ENCODE peak calls at places on chromosomes 13 and 19, in six cellular contexts. T, C, N, G, R and L are unnamed samples.

GRCh38 chr13:97946951-97947588 is 6.4 kb upstream of the IPO5 start:
- DNase-seq in R (peak; percentile 73), T (no peak), N (no peak), C (peak; percentile 90), G (peak; percentile 60), L (no peak)

GRCh38 chr19:15538774-15539173 is 30.4 kb downstream of the CYP4F22 start:
- DNase-seq in N (no peak), G (peak; percentile 14), C (peak; percentile 4), T (no peak), R (no peak), L (no peak)

GRCh38 chr19:11848594-11849263 is at the start of gene ZNF439:
- DNase-seq in C (peak; percentile 71), T (peak; percentile 26), N (peak; percentile 46), R (no peak), G (peak; percentile 94), L (peak; percentile 37)

GRCh38 chr13:40496035-40496810 is 170.2 kb downstream of the FOXO1 start:
- DNase-seq in T (no peak), R (no peak), C (no peak), N (no peak), G (peak; percentile 81), L (no peak)

GRCh38 chr19:49786432-49786831 is 19.6 kb downstream of the AP2A1 start:
- DNase-seq in R (peak; percentile 41), C (peak; percentile 53), G (peak; percentile 13), N (no peak), T (no peak), L (no peak)

GRCh38 chr13:30584332-30584731 is 33.4 kb upstream of the USPL1 start:
- DNase-seq in N (no peak), R (no peak), G (no peak), C (no peak), T (no peak), L (no peak)

GRCh38 chr19:42323852-42324654 is 1.4 kb upstream of the MEGF8 start:
- DNase-seq in N (peak; percentile 72), T (no peak), R (no peak), G (no peak), C (no peak), L (no peak)

GRCh38 chr13:37868691-37869505 is 674 bp downstream of the TRPC4 start:
- DNase-seq in N (peak; percentile 66), C (peak; percentile 50), R (peak; percentile 65), T (peak; percentile 31), G (no peak), L (peak; percentile 38)

GRCh38 chr13:80476953-80477352 is 136.0 kb upstream of the SPRY2 start:
- DNase-seq in T (no peak), C (no peak), R (no peak), N (no peak), G (no peak), L (no peak)

GRCh38 chr19:29083863-29084262 is 129.1 kb downstream of the UQCRFS1 start:
- DNase-seq in R (no peak), T (no peak), G (no peak), N (no peak), C (no peak), L (no peak)

GRCh38 chr13:39462456-39462855 is 140.5 kb downstream of the LHFPL6 start:
- DNase-seq in T (no peak), N (no peak), C (no peak), R (peak; percentile 28), G (no peak), L (no peak)

GRCh38 chr19:13100031-13100588 is 2.5 kb downstream of the LYL1 start:
- DNase-seq in T (no peak), R (no peak), N (no peak), C (no peak), G (no peak), L (no peak)

GRCh38 chr19:49432141-49433073 is 7.2 kb downstream of the GFY start:
- DNase-seq in R (no peak), N (peak; percentile 78), G (no peak), T (no peak), C (no peak), L (peak; percentile 95)

GRCh38 chr19:58513694-58514563 is 2.1 kb upstream of the SLC27A5 start:
- DNase-seq in N (peak; percentile 97), T (peak; percentile 89), G (peak; percentile 90), C (peak; percentile 68), R (peak; percentile 78), L (peak; percentile 95)

GRCh38 chr19:49613374-49613773 is 22.4 kb downstream of the PRR12 start:
- DNase-seq in N (no peak), C (no peak), G (no peak), T (no peak), R (peak; percentile 61), L (no peak)

GRCh38 chr13:65724261-65724660 is 1505.9 kb downstream of the PCDH9 start:
- DNase-seq in G (no peak), R (no peak), N (no peak), C (peak; percentile 49), T (no peak), L (no peak)

GRCh38 chr19:49151339-49152217 is 3.6 kb downstream of the HRC start:
- DNase-seq in R (peak; percentile 60), N (peak; percentile 100), T (no peak), G (peak; percentile 97), C (peak; percentile 11), L (peak; percentile 99)

GRCh38 chr13:45119469-45119989 is 781 bp upstream of the GTF2F2 start:
- DNase-seq in T (no peak), N (no peak), G (no peak), R (peak; percentile 51), C (peak; percentile 77), L (no peak)

GRCh38 chr19:44640518-44640917 is 3.2 kb upstream of the PVR start:
- DNase-seq in C (peak; percentile 58), R (peak; percentile 31), G (peak; percentile 76), T (no peak), N (no peak), L (no peak)

GRCh38 chr19:44634785-44635184 is 8.9 kb upstream of the PVR start:
- DNase-seq in C (no peak), T (no peak), R (no peak), G (no peak), N (no peak), L (no peak)

GRCh38 chr19:44635581-44636438 is 7.9 kb upstream of the PVR start:
- DNase-seq in R (no peak), G (no peak), T (no peak), C (peak; percentile 63), N (no peak), L (no peak)

GRCh38 chr19:44637390-44637764 is 6.3 kb upstream of the PVR start:
- DNase-seq in N (no peak), C (no peak), G (peak; percentile 74), R (no peak), T (no peak), L (no peak)

GRCh38 chr19:44636439-44637389 is 7.0 kb upstream of the PVR start:
- DNase-seq in C (no peak), N (no peak), R (no peak), G (no peak), T (no peak), L (no peak)
- H3K14ac ChIP-seq in C (peak overlapping the region; percentile 76), N (no peak overlapping the region), R (no peak overlapping the region), G (no peak overlapping the region), T (no peak overlapping the region), L (no peak overlapping the region)

DNA sequence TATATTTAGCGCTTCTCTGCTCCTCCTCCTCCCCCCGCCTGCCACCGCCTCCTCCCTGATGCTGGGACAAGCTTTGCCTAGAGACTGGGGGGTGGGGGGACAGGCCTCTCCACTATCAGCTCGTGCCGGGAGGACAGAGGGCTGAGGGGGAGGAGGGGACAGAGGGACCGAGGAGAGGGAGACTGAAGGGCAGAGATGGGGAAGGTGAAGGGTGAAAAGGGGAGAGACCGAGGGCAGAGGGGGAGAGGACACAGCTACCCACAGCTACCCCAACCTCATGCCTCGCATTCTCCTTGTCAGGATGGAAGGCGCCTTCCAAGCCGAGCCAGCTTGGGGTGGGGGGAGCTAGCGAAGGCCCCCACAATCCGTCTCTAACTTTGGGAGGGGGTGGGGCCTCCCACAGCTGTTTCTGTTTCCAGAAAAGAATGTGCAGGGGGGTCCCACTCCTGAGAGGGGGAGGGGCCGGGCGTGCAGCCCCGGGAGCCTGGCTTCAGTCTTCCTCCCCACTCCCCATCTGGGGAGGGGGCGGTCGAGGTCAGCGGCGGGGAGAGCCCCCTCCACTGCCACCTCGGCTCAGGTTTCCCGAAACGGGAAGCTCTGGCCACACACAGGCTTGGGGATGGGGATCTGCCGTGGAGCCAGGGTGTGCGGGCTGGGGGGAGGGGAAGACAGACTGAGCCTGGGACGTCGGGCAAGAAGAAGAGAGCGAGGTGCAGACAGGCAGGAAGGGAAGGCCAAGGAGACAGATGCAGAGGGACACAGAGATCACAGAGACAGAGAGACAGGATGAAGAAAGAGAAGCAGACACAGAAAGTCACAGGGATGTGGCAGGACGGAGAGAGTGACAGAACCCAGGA is 1.6 kb downstream of the DACT3 start:
- DNase-seq in G (no peak), T (peak; percentile 61), R (peak; percentile 61), C (no peak), N (peak; percentile 71), L (peak; percentile 66)
- H3K14ac ChIP-seq in G (no peak overlapping the region), T (no peak overlapping the region), R (peak overlapping the region; percentile 65), C (peak overlapping the region; percentile 77), N (no peak overlapping the region), L (no peak overlapping the region)

GRCh38 chr19:38359242-38360021 is 14.9 kb upstream of the PSMD8 start:
- DNase-seq in C (no peak), R (no peak), T (no peak), N (no peak), G (no peak), L (no peak)
- H3K14ac ChIP-seq in C (no peak overlapping the region), R (no peak overlapping the region), T (no peak overlapping the region), N (no peak overlapping the region), G (no peak overlapping the region), L (no peak overlapping the region)

GRCh38 chr13:26485288-26485687 is 72.2 kb upstream of the WASF3 start:
- DNase-seq in G (no peak), T (no peak), N (no peak), C (no peak), R (no peak), L (no peak)

GRCh38 chr13:26486550-26486949 is 70.9 kb upstream of the WASF3 start:
- DNase-seq in G (no peak), C (no peak), T (no peak), N (no peak), R (no peak), L (no peak)

GRCh38 chr13:26487781-26488180 is 69.7 kb upstream of the WASF3 start:
- DNase-seq in G (no peak), R (no peak), C (no peak), N (no peak), T (no peak), L (no peak)

GRCh38 chr13:26485786-26486185 is 71.7 kb upstream of the WASF3 start:
- DNase-seq in C (no peak), T (no peak), N (no peak), G (no peak), R (no peak), L (no peak)

GRCh38 chr13:26488236-26489028 is 69.1 kb upstream of the WASF3 start:
- DNase-seq in N (no peak), C (no peak), R (no peak), G (no peak), T (no peak), L (no peak)
- H3K14ac ChIP-seq in N (no peak overlapping the region), C (no peak overlapping the region), R (no peak overlapping the region), G (no peak overlapping the region), T (no peak overlapping the region), L (no peak overlapping the region)